ENCODE peak calls at places on chromosomes 3 and 15, in eight cellular contexts. V, Q, U, N, R, X, I and S are unnamed samples.

GRCh38 chr15:49848824-49849209 is 228.0 kb downstream of the DTWD1 start:
- DNase-seq in V (no peak), Q (no peak), U (no peak), N (no peak), R (no peak), X (no peak), I (no peak), S (no peak)

GRCh38 chr15:34119291-34119690 is 17.4 kb downstream of the PGBD4 start:
- DNase-seq in V (no peak), Q (no peak), U (peak), N (peak), R (no peak), X (no peak), I (no peak), S (no peak)

GRCh38 chr3:53005338-53005737 is 40.5 kb downstream of the SFMBT1 start:
- DNase-seq in V (no peak), Q (no peak), U (no peak), N (no peak), R (no peak), X (no peak), I (no peak), S (no peak)

GRCh38 chr3:14876942-14877341 is 58.2 kb downstream of the FGD5 start:
- DNase-seq in V (peak), Q (peak), U (peak), N (peak), R (peak), X (peak), I (peak), S (no peak)

GRCh38 chr15:73806698-73807483 is 53.7 kb upstream of the INSYN1 start:
- DNase-seq in V (no peak), Q (no peak), U (no peak), N (no peak), R (no peak), X (no peak), I (no peak), S (no peak)

GRCh38 chr3:107982165-107982564 is 108.7 kb downstream of the CD47 start:
- DNase-seq in V (no peak), Q (no peak), U (no peak), N (no peak), R (no peak), X (no peak), I (no peak), S (no peak)

GRCh38 chr3:143763568-143764162 is 84.6 kb downstream of the SLC9A9 start:
- DNase-seq in V (no peak), Q (no peak), U (peak), N (peak), R (no peak), X (no peak), I (no peak), S (no peak)

GRCh38 chr3:14588713-14589112 is 48.6 kb upstream of the GRIP2 start:
- DNase-seq in V (no peak), Q (no peak), U (no peak), N (no peak), R (no peak), X (no peak), I (no peak), S (no peak)

GRCh38 chr15:43771816-43772215 is 5.0 kb downstream of the ELL3 start:
- DNase-seq in V (no peak), Q (no peak), U (no peak), N (no peak), R (no peak), X (no peak), I (no peak), S (no peak)

DNA sequence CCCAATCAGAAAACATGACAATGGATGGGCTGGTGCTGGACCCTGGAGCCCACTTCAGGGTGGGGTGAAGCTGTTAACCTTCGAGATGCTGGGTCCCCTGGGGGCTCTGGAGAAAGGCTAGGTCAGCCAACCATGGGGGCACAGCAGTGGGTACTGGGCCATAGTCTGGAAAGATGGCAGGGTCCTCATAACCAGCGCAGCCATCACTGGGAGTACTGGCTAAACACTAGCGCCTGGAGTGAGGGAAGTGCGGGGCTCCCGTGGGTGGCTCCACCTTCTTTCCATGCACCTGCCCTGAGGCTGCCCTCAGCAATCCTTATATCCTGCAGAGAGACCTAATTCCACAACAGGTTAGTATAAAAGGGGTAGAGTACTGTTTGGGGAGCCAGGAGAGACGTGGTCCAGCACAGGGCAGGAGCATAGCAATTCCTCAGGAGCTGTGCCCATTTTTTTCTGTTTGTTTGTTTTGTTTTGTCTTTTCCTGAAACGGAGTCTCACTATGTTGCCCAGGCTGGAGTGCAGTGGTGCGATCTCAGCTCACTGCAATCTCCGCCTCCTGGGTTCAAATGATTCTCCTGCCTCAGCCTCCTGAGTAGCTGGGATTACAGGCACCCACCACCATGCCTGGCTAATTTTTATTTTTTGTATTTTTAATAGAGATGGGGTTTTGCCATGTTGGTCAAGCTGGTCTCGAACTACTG is 122.6 kb upstream of the MEF2A start:
- DNase-seq in V (no peak), Q (no peak), U (no peak), N (no peak), R (no peak), X (no peak), I (no peak), S (no peak)
- H3K4me3 ChIP-seq in V (no peak), Q (no peak), U (no peak), N (no peak), R (no peak), X (no peak), I (no peak), S (no peak)

DNA sequence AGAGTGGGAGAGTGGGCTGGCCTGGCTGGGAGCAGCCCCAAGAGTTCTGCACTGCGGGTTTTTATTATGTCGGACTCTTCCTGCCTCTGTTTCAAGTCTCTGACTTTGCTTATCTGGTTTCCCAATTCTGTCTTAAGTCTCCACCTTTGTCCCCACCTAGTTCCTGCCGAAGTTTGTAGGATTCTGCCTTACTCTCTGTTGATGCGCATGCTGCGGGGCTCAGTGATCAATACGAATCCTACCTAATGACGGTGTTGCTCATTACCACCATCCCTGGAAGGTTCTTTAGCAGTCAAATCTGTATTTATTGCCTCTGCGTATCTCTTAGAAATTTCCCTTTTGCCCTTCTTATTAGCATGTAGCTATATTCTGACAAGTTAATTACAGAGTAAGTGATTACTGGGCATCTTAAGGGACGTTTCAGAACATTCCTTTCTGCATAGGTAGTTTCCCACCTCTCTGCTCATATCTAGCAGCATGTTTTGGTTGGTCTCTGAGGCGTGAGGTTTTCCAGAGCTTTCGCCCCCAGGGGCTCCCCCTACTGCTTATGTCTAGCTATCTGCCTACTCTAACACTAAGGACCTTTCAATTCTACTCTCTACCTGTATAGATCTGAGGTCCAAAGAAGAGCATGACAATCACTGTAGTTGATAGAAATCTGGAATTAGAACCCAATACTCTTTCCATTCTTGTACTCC is 236.0 kb upstream of the EIF1B start:
- DNase-seq in V (no peak), Q (peak), U (no peak), N (no peak), R (no peak), X (no peak), I (no peak), S (no peak)
- TF ChIP-seq CTCF in V (no peak), Q (peak), U (peak), N (peak), R (no peak), X (no peak), I (peak), S (peak)

GRCh38 chr15:62895139-62895866 is 147.2 kb upstream of the TPM1 start:
- DNase-seq in V (no peak), Q (no peak), U (peak), N (peak), R (no peak), X (peak), I (peak), S (no peak)
- H3K4me3 ChIP-seq in V (no peak), Q (no peak), U (no peak), N (no peak), R (no peak), X (no peak), I (no peak), S (no peak)

GRCh38 chr3:118984699-118985098 is 49.9 kb downstream of the IGSF11 start:
- DNase-seq in V (no peak), Q (no peak), U (no peak), N (no peak), R (no peak), X (no peak), I (no peak), S (no peak)

GRCh38 chr3:118980832-118981231 is 53.8 kb downstream of the IGSF11 start:
- DNase-seq in V (no peak), Q (no peak), U (no peak), N (no peak), R (no peak), X (no peak), I (no peak), S (no peak)

GRCh38 chr3:118977671-118978392 is 56.8 kb downstream of the IGSF11 start:
- DNase-seq in V (no peak), Q (peak), U (no peak), N (no peak), R (no peak), X (no peak), I (no peak), S (no peak)

GRCh38 chr3:118978393-118978758 is 56.3 kb downstream of the IGSF11 start:
- DNase-seq in V (no peak), Q (no peak), U (no peak), N (no peak), R (no peak), X (no peak), I (no peak), S (no peak)

GRCh38 chr3:118981494-118982134 is 53.0 kb downstream of the IGSF11 start:
- DNase-seq in V (no peak), Q (no peak), U (no peak), N (no peak), R (no peak), X (no peak), I (no peak), S (no peak)
- TF ChIP-seq CTCF in V (no peak), Q (no peak), U (no peak), N (no peak), R (no peak), X (no peak), I (no peak), S (no peak)